ENCODE peak calls at places on chromosomes 13 and 19, in seven cellular contexts. K is left lung, M is H9, F is body of pancreas, Q is neural progenitor cell, S is left ventricle myocardium inferior, O is heart right ventricle. G is an unnamed sample.

GRCh38 chr19:38848299-38849146 is 1.3 kb downstream of the HNRNPL start:
- DNase-seq in M (no peak), Q (no peak), S (no peak), K (no peak), O (no peak), F (no peak), G (no peak)

GRCh38 chr19:40133491-40133890 is 42.7 kb upstream of the ZNF780A start:
- DNase-seq in M (no peak), Q (no peak), O (no peak), K (no peak), S (no peak), F (no peak), G (no peak)

GRCh38 chr13:37685206-37685605 is 86.6 kb upstream of the POSTN start:
- DNase-seq in O (no peak), S (no peak), Q (no peak), K (no peak), F (no peak), M (no peak), G (no peak)

GRCh38 chr13:102234618-102235017 is 167.2 kb downstream of the FGF14 start:
- DNase-seq in Q (no peak), O (no peak), F (no peak), M (no peak), K (no peak), S (no peak), G (no peak)

GRCh38 chr19:40530091-40530901 is 46.4 kb upstream of the SHKBP1 start:
- DNase-seq in S (no peak), F (no peak), K (no peak), Q (peak; percentile 89), M (peak; percentile 63), O (peak; percentile 32), G (peak; percentile 62)

GRCh38 chr19:49064768-49065611 is at the start of gene NTF4:
- DNase-seq in O (no peak), Q (peak; percentile 88), F (peak; percentile 19), M (peak; percentile 80), S (no peak), K (peak; percentile 52), G (peak; percentile 61)

GRCh38 chr19:19597809-19598306 is 20.6 kb downstream of the PBX4 start:
- DNase-seq in O (no peak), S (no peak), M (no peak), F (no peak), K (no peak), Q (no peak), G (no peak)

GRCh38 chr19:29805026-29805925 is 6.5 kb upstream of the CCNE1 start:
- DNase-seq in O (no peak), S (no peak), Q (no peak), M (no peak), F (no peak), K (no peak), G (no peak)

GRCh38 chr13:43686557-43686956 is 100.2 kb downstream of the ENOX1 start:
- DNase-seq in O (peak; percentile 27), F (peak; percentile 42), S (peak; percentile 64), K (no peak), Q (no peak), M (no peak), G (no peak)

GRCh38 chr19:41920878-41921277 is 7.4 kb downstream of the ERFL start:
- DNase-seq in O (no peak), Q (no peak), M (no peak), K (no peak), F (no peak), S (no peak), G (no peak)
- TF ChIP-seq CTCF in O (no peak), Q (no peak), M (no peak), K (no peak), F (no peak), S (no peak), G (no peak)

GRCh38 chr19:54364775-54365257 is at the start of gene LAIR1:
- DNase-seq in K (peak; percentile 63), O (peak; percentile 34), M (no peak), S (no peak), Q (no peak), F (peak; percentile 59), G (no peak)

GRCh38 chr19:54369082-54369691 is 4.5 kb upstream of the LAIR1 start:
- DNase-seq in F (no peak), O (no peak), S (no peak), Q (no peak), M (no peak), K (no peak), G (no peak)

DNA sequence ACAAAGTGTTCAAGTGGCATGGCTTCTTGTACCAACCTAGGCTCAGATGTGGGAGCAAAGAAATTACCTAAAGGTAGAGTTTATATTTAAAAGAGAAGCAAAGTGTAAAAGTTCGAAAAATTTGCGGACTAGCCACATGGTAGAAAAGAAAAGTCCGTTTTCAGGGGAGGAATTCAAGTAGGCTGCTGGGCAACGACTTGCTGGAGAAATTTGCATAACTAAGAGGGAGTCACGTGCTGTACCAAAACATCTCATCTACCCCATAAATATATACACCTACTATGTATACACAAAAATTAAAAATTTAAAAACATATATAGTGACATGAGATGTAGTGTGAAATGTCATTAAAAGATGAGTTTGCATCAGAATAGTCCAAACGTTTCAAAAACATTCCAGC is 2.1 kb upstream of the LAIR1 start:
- DNase-seq in Q (no peak), K (no peak), S (no peak), M (no peak), F (no peak), O (no peak), G (no peak)
- TF ChIP-seq CTCF in Q (no peak), K (no peak), S (no peak), M (no peak), F (no peak), O (no peak), G (no peak)

GRCh38 chr13:113049521-113049941 is 56.1 kb upstream of the F7 start:
- DNase-seq in M (no peak), K (peak; percentile 14), F (no peak), S (peak; percentile 34), O (peak; percentile 34), Q (no peak), G (no peak)
- TF ChIP-seq CTCF in M (no peak), K (no peak), F (no peak), S (no peak), O (no peak), Q (no peak), G (no peak)

GRCh38 chr19:58518261-58519086 is 1.1 kb downstream of the ZBTB45 start:
- DNase-seq in O (no peak), F (no peak), K (no peak), Q (no peak), M (peak; percentile 32), S (no peak), G (no peak)

GRCh38 chr19:58515259-58515658 is 3.5 kb upstream of the SLC27A5 start:
- DNase-seq in F (no peak), Q (no peak), S (no peak), M (no peak), K (no peak), O (no peak), G (no peak)

GRCh38 chr19:58516246-58516836 is 3.3 kb downstream of the ZBTB45 start:
- DNase-seq in M (no peak), K (no peak), Q (no peak), F (no peak), O (no peak), S (no peak), G (no peak)

GRCh38 chr19:58519087-58519354 is 589 bp downstream of the ZBTB45 start:
- DNase-seq in S (peak; percentile 58), M (peak; percentile 80), K (peak; percentile 65), O (peak; percentile 62), Q (peak; percentile 89), F (peak; percentile 69), G (peak; percentile 51)

GRCh38 chr19:58516964-58517833 is 2.4 kb downstream of the ZBTB45 start:
- DNase-seq in S (no peak), M (peak; percentile 26), K (no peak), O (no peak), F (no peak), Q (no peak), G (no peak)
- TF ChIP-seq CTCF in S (no peak), M (peak; percentile 37), K (no peak), O (no peak), F (no peak), Q (peak; percentile 34), G (no peak)